ENCODE peak calls at places on chromosomes 6 and 20, in seven cellular contexts. A is mammary epithelial cell; Q is SK-MEL-5; F is left ventricle myocardium inferior; Y is WERI-Rb-1; L is CD4-positive, CD25-positive, alpha-beta regulatory T cell; U is GM18507. X is an unnamed sample.

GRCh38 chr6:85041376-85041775 is 277.0 kb upstream of the TBX18 start:
- DNase-seq in Q (no peak), U (no peak), Y (no peak), F (no peak), A (no peak), L (no peak), X (no peak)

GRCh38 chr20:33862709-33863403 is 51.7 kb downstream of the CHMP4B start:
- DNase-seq in F (peak), L (no peak), Q (peak), A (no peak), Y (peak), U (peak), X (peak)

GRCh38 chr6:30836431-30836866 is 47.9 kb upstream of the DDR1 start:
- DNase-seq in Q (no peak), F (peak), A (no peak), Y (no peak), U (no peak), L (no peak), X (no peak)

GRCh38 chr20:56091635-56092180 is 86.4 kb upstream of the CBLN4 start:
- DNase-seq in L (no peak), F (no peak), Y (no peak), U (no peak), Q (peak), A (peak), X (no peak)

GRCh38 chr20:8853805-8854338 is 215.0 kb upstream of the PLCB4 start:
- DNase-seq in A (peak), F (no peak), L (no peak), Q (peak), U (peak), Y (peak), X (no peak)

GRCh38 chr6:17850281-17850680 is 137.2 kb downstream of the KIF13A start:
- DNase-seq in L (no peak), A (no peak), Y (no peak), F (no peak), U (no peak), Q (no peak), X (no peak)

GRCh38 chr20:62208805-62209755 is 11.0 kb downstream of the HRH3 start:
- DNase-seq in A (peak), Y (no peak), Q (peak), U (no peak), F (no peak), L (no peak), X (no peak)

GRCh38 chr6:90454835-90455427 is 131.9 kb downstream of the MAP3K7 start:
- DNase-seq in Y (no peak), L (no peak), U (no peak), A (peak), F (no peak), Q (no peak), X (no peak)

GRCh38 chr6:139271056-139271455 is 20.7 kb downstream of the TXLNB start:
- DNase-seq in L (no peak), U (no peak), F (no peak), Y (no peak), A (peak), Q (no peak), X (no peak)

GRCh38 chr20:20517296-20517695 is 149.4 kb downstream of the INSM1 start:
- DNase-seq in U (no peak), F (no peak), A (no peak), L (no peak), Y (no peak), Q (no peak), X (no peak)

GRCh38 chr20:11054266-11055025 is 380.6 kb upstream of the JAG1 start:
- DNase-seq in F (no peak), A (no peak), Q (no peak), L (no peak), U (no peak), Y (no peak), X (no peak)

GRCh38 chr20:44858959-44859358 is 26.5 kb upstream of the YWHAB start:
- DNase-seq in Y (no peak), L (no peak), Q (no peak), U (no peak), F (no peak), A (no peak), X (no peak)

GRCh38 chr20:32597714-32598113 is 12.6 kb upstream of the NOL4L start:
- DNase-seq in L (no peak), U (no peak), Q (no peak), Y (no peak), A (no peak), F (no peak), X (no peak)

GRCh38 chr20:35626386-35627001 is 10.9 kb downstream of the SPAG4 start:
- DNase-seq in A (no peak), Y (peak), Q (no peak), U (no peak), L (no peak), F (no peak), X (no peak)

GRCh38 chr6:35183935-35184334 is 29.8 kb upstream of the SCUBE3 start:
- DNase-seq in Y (no peak), A (no peak), F (no peak), L (no peak), U (no peak), Q (no peak), X (no peak)

GRCh38 chr6:48765352-48765961 is 654.5 kb upstream of the PTCHD4 start:
- DNase-seq in Y (peak), U (no peak), L (no peak), F (no peak), A (peak), Q (peak), X (no peak)

GRCh38 chr6:157767757-157768156 is 55.3 kb upstream of the SNX9 start:
- DNase-seq in A (no peak), L (no peak), Q (no peak), Y (no peak), F (no peak), U (no peak), X (no peak)

GRCh38 chr20:44326391-44327159 is 10.3 kb upstream of the R3HDML start:
- DNase-seq in F (no peak), U (no peak), A (no peak), Y (no peak), Q (no peak), L (no peak), X (no peak)

GRCh38 chr6:127586372-127586771 is 9.4 kb downstream of the C6orf58 start:
- DNase-seq in F (no peak), Q (no peak), L (no peak), Y (no peak), U (no peak), A (no peak), X (no peak)

GRCh38 chr6:166258854-166259276 is 49.3 kb downstream of the PRR18 start:
- DNase-seq in Y (no peak), L (peak), U (no peak), Q (peak), F (no peak), A (no peak), X (no peak)

GRCh38 chr20:1784586-1784985 is 110.6 kb upstream of the SIRPA start:
- DNase-seq in L (no peak), U (no peak), Q (no peak), F (no peak), Y (no peak), A (no peak), X (no peak)

X was measured in uterus.